ENCODE peak calls at places on chromosomes 7 and 10, in four cellular contexts. R, D, L and S are unnamed samples.
A peak's percentile ranks its signal among the peaks of the same experiment; 100 is the strongest.

GRCh38 chr7:123204206-123204835 is 4.6 kb upstream of the SLC13A1 start:
- DNase-seq in R (no peak), D (no peak), L (no peak), S (no peak)

GRCh38 chr7:82527831-82528230 is 84.3 kb upstream of the CACNA2D1 start:
- DNase-seq in D (no peak), L (no peak), R (no peak), S (no peak)

GRCh38 chr10:102408728-102409603 is 9.6 kb downstream of the PSD start:
- DNase-seq in D (no peak), L (peak; percentile 64), R (no peak), S (peak; percentile 70)

GRCh38 chr10:114095676-114096331 is 52.1 kb downstream of the ADRB1 start:
- DNase-seq in D (no peak), L (no peak), R (no peak), S (no peak)

GRCh38 chr7:42123716-42124115 is 113.3 kb downstream of the GLI3 start:
- DNase-seq in R (no peak), L (no peak), D (no peak), S (no peak)

GRCh38 chr10:102628451-102628911 is 15.8 kb upstream of the TRIM8 start:
- DNase-seq in R (no peak), L (no peak), D (no peak), S (no peak)

GRCh38 chr7:93889261-93889660 is 1.3 kb downstream of the TFPI2 start:
- DNase-seq in D (no peak), L (no peak), R (no peak), S (no peak)

GRCh38 chr7:78006063-78006755 is 207.6 kb downstream of the PHTF2 start:
- DNase-seq in L (peak; percentile 51), R (no peak), D (no peak), S (no peak)

GRCh38 chr7:76356823-76357222 is 2.0 kb downstream of the YWHAG start:
- DNase-seq in L (no peak), R (no peak), D (no peak), S (no peak)

DNA sequence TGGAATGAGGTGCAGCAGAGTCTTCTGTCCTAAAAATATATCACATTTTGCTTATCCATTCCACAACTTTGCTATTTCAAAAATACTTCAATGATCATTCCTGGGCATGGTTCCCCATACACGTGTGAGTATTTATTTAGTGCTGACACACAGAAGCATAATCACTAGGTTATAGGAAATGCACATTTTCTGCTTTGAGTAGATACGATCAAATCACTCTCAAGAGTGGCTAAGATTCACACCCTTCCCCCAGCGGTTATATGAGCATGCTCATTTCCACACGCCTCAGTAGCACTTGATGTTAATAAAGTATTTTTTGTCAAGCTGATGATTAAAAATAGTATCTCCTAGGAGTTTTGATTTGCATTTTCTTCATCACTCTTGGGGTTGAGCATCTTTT is 93.5 kb upstream of the LRRC4 start:
- DNase-seq in L (no peak), R (no peak), D (no peak), S (no peak)
- TF ChIP-seq CTCF in L (no peak), R (no peak), D (no peak), S (no peak)

DNA sequence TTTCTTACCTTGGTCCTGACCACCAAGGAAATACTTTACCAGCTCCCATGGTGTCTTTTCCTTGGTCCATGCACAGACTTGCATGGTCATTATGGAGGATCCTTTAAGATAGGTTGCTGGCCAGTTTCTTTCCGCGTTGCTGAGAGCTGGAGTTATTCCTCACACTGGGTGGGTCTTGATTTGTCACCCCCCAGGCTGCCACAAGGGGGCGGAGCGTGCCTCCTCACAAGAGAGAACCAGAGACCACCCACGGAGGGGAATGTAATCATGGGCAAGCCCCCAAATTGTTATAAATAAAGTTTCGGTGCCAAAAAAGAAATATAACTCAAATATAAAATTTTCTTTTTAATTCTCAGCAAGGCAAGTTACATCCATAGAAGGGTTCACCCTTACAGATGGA is 10.5 kb upstream of the TRIM24 start:
- DNase-seq in D (no peak), L (peak; percentile 79), R (no peak), S (no peak)
- TF ChIP-seq CTCF in D (peak; percentile 61), L (peak; percentile 60), R (no peak), S (peak; percentile 65)

GRCh38 chr7:141275350-141275749 is 201.5 kb downstream of the TMEM178B start:
- DNase-seq in R (no peak), L (peak; percentile 51), D (no peak), S (no peak)
- TF ChIP-seq CTCF in R (no peak), L (peak; percentile 49), D (no peak), S (peak; percentile 37)

DNA sequence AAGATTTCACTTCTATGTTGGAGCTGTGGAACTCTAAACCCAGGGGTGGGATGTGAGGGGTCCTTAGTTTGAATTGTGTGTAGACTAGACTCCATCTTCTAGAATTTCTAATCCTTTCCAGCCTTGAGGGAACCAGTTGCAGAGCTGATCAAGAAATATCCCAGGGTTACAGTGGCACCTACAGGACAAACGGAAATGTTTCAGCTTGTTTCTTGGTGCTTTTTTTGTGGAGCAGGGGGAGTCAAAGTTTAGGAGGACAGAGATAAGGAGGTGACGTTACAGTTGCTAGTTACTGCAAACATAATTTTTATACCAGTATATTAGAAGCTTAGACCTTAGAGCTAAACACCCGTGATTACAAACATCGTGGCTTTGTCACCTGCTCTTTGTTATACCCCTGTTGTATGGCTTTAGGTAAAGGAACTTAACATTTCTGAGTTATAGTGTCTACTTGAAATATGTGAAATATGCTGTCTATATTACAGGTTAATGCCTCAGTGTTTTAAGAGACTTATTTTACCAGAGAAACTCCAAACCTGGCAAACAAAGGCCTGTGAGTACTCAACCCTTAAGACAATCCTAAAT is 84.5 kb upstream of the DYNC1I1 start:
- DNase-seq in L (peak; percentile 64), D (peak; percentile 27), R (no peak), S (no peak)
- TF ChIP-seq CTCF in L (peak; percentile 70), D (peak; percentile 69), R (no peak), S (peak; percentile 78)

DNA sequence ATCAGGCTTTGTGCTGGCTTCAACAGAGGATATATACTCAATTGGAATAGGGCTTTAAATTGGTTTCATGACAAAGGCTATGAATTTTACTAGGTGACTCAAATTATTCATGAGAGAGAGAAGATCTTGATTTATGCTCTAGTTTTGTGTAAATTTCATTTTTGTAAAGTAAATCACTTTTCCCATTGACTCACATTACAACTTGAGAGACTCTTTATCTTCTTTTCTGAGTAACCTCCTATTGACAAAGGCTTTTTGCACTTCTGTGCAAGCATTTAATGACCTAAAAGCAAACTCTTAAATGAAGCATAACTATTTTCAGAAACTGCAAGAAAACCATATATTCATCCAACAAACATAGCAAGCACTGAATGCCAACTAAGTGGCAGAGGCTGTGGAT is 98.5 kb upstream of the RHOBTB1 start:
- DNase-seq in L (no peak), R (no peak), D (no peak), S (no peak)
- TF ChIP-seq CTCF in L (no peak), R (no peak), D (no peak), S (no peak)

GRCh38 chr7:27141591-27142561 is 1.6 kb downstream of the HOXA5 start:
- DNase-seq in L (peak; percentile 75), R (no peak), D (no peak), S (no peak)
- TF ChIP-seq CTCF in L (peak; percentile 5), R (no peak), D (peak; percentile 55), S (peak; percentile 54)